ENCODE peak calls at places on chromosomes 7 and 10, in eight cellular contexts. B, H, Y, I, T, V, R and Q are unnamed samples. For H3K4me1, the result is how much of the 10 kb centered on the place peaks cover.

GRCh38 chr10:116669832-116670644 is 49.3 kb downstream of the PNLIPRP2 start:
- DNase-seq in B (no peak), H (no peak), Y (peak), I (peak), T (peak), V (peak), R (peak), Q (no peak)

GRCh38 chr10:102781089-102781920 is 37.6 kb downstream of the WBP1L start:
- DNase-seq in B (no peak), H (no peak), Y (no peak), I (no peak), T (peak), V (no peak), R (no peak), Q (peak)

GRCh38 chr7:43647772-43648643 is 65.1 kb downstream of the STK17A start:
- DNase-seq in B (peak), H (peak), Y (peak), I (peak), T (no peak), V (peak), R (peak), Q (peak)

GRCh38 chr10:1050145-1050544 is 1.2 kb upstream of the IDI1 start:
- DNase-seq in B (no peak), H (no peak), Y (no peak), I (no peak), T (peak), V (no peak), R (peak), Q (no peak)

GRCh38 chr7:50690541-50691011 is 92.1 kb downstream of the GRB10 start:
- DNase-seq in B (no peak), H (no peak), Y (no peak), I (no peak), T (no peak), V (no peak), R (no peak), Q (no peak)

GRCh38 chr7:23246540-23246939 is at the start of gene GPNMB:
- DNase-seq in B (peak), H (no peak), Y (peak), I (peak), T (no peak), V (peak), R (no peak), Q (no peak)

GRCh38 chr10:35079763-35080162 is 10.4 kb downstream of the CUL2 start:
- DNase-seq in B (no peak), H (no peak), Y (no peak), I (no peak), T (no peak), V (no peak), R (no peak), Q (no peak)

GRCh38 chr7:129630341-129630740 is 18.8 kb downstream of the NRF1 start:
- DNase-seq in B (no peak), H (no peak), Y (no peak), I (no peak), T (no peak), V (no peak), R (no peak), Q (no peak)

GRCh38 chr10:96690755-96691730 is 29.3 kb downstream of the PIK3AP1 start:
- DNase-seq in B (no peak), H (no peak), Y (no peak), I (no peak), T (no peak), V (no peak), R (no peak), Q (no peak)

GRCh38 chr7:83452256-83452655 is 196.7 kb downstream of the SEMA3E start:
- DNase-seq in B (no peak), H (no peak), Y (no peak), I (no peak), T (no peak), V (no peak), R (no peak), Q (no peak)
- TF ChIP-seq EP300 in B (no peak), H (no peak), Y (no peak), I (no peak), T (no peak), V (no peak), R (no peak), Q (no peak)

GRCh38 chr10:4191354-4191753 is 406.3 kb upstream of the KLF6 start:
- DNase-seq in B (no peak), H (no peak), Y (no peak), I (no peak), T (no peak), V (no peak), R (no peak), Q (no peak)
- TF ChIP-seq POLR2AphosphoS5 in B (no peak), H (no peak), Y (no peak), I (no peak), T (no peak), V (no peak), R (no peak), Q (no peak)

GRCh38 chr7:6157685-6158423 is 114.6 kb downstream of the CYTH3 start:
- DNase-seq in B (no peak), H (no peak), Y (no peak), I (no peak), T (no peak), V (no peak), R (no peak), Q (no peak)
- H3K4me1 ChIP-seq in B (under half), H (under half), Y (under half), I (under half), T (under half), V (under half), R (under half), Q (under half)

DNA sequence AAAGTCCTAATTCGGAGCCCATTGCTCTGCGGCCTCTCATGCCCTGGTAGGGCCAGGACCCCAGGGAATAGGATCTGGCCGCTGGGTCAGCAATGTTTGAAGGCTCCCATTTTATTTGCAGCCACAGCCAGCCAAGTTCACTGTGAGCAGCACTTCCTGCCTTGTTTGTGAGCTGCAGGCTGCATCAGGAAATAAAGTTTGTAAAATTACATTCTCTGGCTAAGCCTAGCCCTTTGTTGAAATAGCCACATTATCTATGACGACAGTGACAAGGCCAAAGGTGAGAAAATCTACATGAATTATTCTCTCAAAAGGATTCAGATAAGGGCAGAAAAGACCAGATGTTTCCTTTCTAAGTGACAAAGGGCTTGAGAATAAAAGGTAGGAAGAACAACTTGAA is 23.7 kb upstream of the ITGB1 start:
- DNase-seq in B (no peak), H (no peak), Y (no peak), I (peak), T (no peak), V (no peak), R (no peak), Q (peak)
- TF ChIP-seq EP300 in B (no peak), H (no peak), Y (no peak), I (no peak), T (peak), V (no peak), R (no peak), Q (no peak)

GRCh38 chr7:4775281-4776159 is at the start of gene AP5Z1:
- DNase-seq in B (peak), H (peak), Y (peak), I (peak), T (peak), V (peak), R (peak), Q (peak)

GRCh38 chr7:4774007-4774406 is 1.4 kb upstream of the AP5Z1 start:
- DNase-seq in B (no peak), H (no peak), Y (no peak), I (no peak), T (no peak), V (no peak), R (no peak), Q (no peak)

GRCh38 chr7:4776160-4776623 is 769 bp downstream of the AP5Z1 start:
- DNase-seq in B (no peak), H (no peak), Y (no peak), I (no peak), T (no peak), V (no peak), R (no peak), Q (no peak)

GRCh38 chr7:4772306-4772705 is 3.1 kb upstream of the AP5Z1 start:
- DNase-seq in B (no peak), H (no peak), Y (no peak), I (no peak), T (no peak), V (no peak), R (no peak), Q (no peak)

DNA sequence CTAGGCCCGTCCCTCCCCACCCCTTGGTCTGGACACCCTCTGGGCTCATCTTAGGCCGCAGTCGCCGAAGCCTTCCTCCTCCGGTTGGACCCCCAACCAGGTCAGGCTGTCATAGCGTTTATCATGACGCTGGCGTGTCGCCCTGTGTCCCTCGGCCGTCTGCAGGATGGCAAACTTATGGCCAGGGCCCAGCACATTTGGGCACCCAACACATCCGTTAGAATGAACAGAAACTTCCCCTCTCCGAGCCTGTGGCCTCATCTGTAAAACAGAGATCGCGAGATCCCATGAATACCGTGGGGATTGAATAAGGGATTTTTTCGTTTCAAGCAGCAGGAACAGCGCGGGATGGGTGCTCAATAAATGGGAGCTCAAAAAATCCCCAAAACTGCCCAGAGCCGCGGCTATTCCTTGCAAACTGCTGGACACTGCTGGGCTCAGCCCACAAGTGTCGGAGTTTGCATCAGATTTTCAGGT is 581 bp upstream of the AP5Z1 start:
- DNase-seq in B (no peak), H (no peak), Y (peak), I (no peak), T (peak), V (peak), R (peak), Q (peak)
- TF ChIP-seq POLR2AphosphoS5 in B (no peak), H (peak), Y (no peak), I (no peak), T (no peak), V (no peak), R (no peak), Q (no peak)

GRCh38 chr7:85097844-85098243 is 89.0 kb downstream of the SEMA3D start:
- DNase-seq in B (no peak), H (no peak), Y (no peak), I (no peak), T (no peak), V (no peak), R (no peak), Q (no peak)
- H3K4me1 ChIP-seq in B (under half), H (under half), Y (under half), I (under half), T (under half), V (under half), R (under half), Q (under half)

GRCh38 chr7:149225656-149226055 is 13.8 kb upstream of the ZNF212 start:
- DNase-seq in B (no peak), H (no peak), Y (no peak), I (no peak), T (no peak), V (no peak), R (no peak), Q (no peak)
- TF ChIP-seq EP300 in B (no peak), H (no peak), Y (no peak), I (no peak), T (no peak), V (no peak), R (no peak), Q (no peak)

GRCh38 chr10:86376852-86377796 is 10.5 kb upstream of the GRID1 start:
- DNase-seq in B (peak), H (no peak), Y (peak), I (peak), T (peak), V (peak), R (peak), Q (peak)
- TF ChIP-seq POLR2AphosphoS5 in B (no peak), H (no peak), Y (no peak), I (no peak), T (no peak), V (no peak), R (no peak), Q (no peak)